ENCODE peak calls at places on chromosomes 11 and 22, in seven cellular contexts. Y is neural progenitor cell, C is tibial artery, X is cardiac fibroblast, P is uterus, V is body of pancreas, D is SK-N-MC. Q is an unnamed sample.

GRCh38 chr22:46788426-46789168 is 26.1 kb downstream of the TBC1D22A start:
- DNase-seq in Y (no peak), X (no peak), V (no peak), C (peak; percentile 7), P (no peak), D (no peak), Q (no peak)

GRCh38 chr11:118082880-118083543 is 3.8 kb downstream of the SMIM35 start:
- DNase-seq in C (no peak), V (no peak), D (no peak), Y (no peak), P (no peak), X (no peak), Q (no peak)

GRCh38 chr11:117929568-117930207 is 486 bp upstream of the TMPRSS13 start:
- DNase-seq in C (no peak), Y (no peak), X (no peak), P (no peak), V (no peak), D (no peak), Q (no peak)

GRCh38 chr11:65927904-65928397 is 8.7 kb downstream of the DRAP1 start:
- DNase-seq in C (no peak), P (no peak), Y (no peak), V (no peak), X (no peak), D (no peak), Q (no peak)

GRCh38 chr22:41968601-41969000 is 642 bp upstream of the SEPTIN3 start:
- DNase-seq in C (no peak), D (no peak), V (no peak), P (no peak), X (peak; percentile 31), Y (no peak), Q (no peak)

GRCh38 chr22:21641417-21641794 is 696 bp upstream of the SDF2L1 start:
- DNase-seq in C (peak; percentile 48), P (no peak), Y (peak; percentile 79), V (peak; percentile 72), D (no peak), X (peak; percentile 65), Q (no peak)

GRCh38 chr11:85948884-85949283 is 93.7 kb downstream of the CCDC83 start:
- DNase-seq in V (no peak), P (no peak), C (no peak), Y (no peak), X (no peak), D (no peak), Q (no peak)

GRCh38 chr11:63609971-63610580 is 4.2 kb downstream of the PLAAT3 start:
- DNase-seq in Y (no peak), D (no peak), C (no peak), X (no peak), V (no peak), P (no peak), Q (no peak)

GRCh38 chr11:86719781-86720463 is 47.5 kb upstream of the ME3 start:
- DNase-seq in D (no peak), C (no peak), P (no peak), Y (no peak), X (peak; percentile 79), V (no peak), Q (no peak)

GRCh38 chr11:64503354-64503753 is 87.7 kb upstream of the SLC22A12 start:
- DNase-seq in Y (no peak), V (no peak), P (no peak), X (no peak), D (no peak), C (no peak), Q (no peak)

GRCh38 chr11:3164138-3164539 is 971 bp downstream of the OSBPL5 start:
- DNase-seq in D (no peak), X (no peak), P (no peak), Y (no peak), V (peak; percentile 7), C (peak; percentile 19), Q (peak; percentile 32)

GRCh38 chr22:46942816-46943783 is 180.7 kb downstream of the TBC1D22A start:
- DNase-seq in D (no peak), X (no peak), Y (no peak), V (no peak), C (no peak), P (peak; percentile 48), Q (peak; percentile 61)

GRCh38 chr11:44986315-44986714 is 35.6 kb upstream of the TP53I11 start:
- DNase-seq in V (no peak), P (no peak), C (no peak), Y (no peak), X (no peak), D (no peak), Q (no peak)

GRCh38 chr11:8697056-8697455 is 14.5 kb downstream of the RPL27A start:
- DNase-seq in C (no peak), X (no peak), Y (no peak), D (no peak), P (peak; percentile 7), V (no peak), Q (no peak)

GRCh38 chr22:47715866-47716578 is 953.6 kb downstream of the TBC1D22A start:
- DNase-seq in P (no peak), D (no peak), Y (no peak), V (no peak), C (no peak), X (no peak), Q (no peak)

GRCh38 chr11:118615282-118615979 is 8.0 kb downstream of the PHLDB1 start:
- DNase-seq in C (peak; percentile 17), V (no peak), P (no peak), D (no peak), Y (peak; percentile 90), X (no peak), Q (peak; percentile 7)

GRCh38 chr11:2522636-2523255 is 77.9 kb downstream of the KCNQ1 start:
- DNase-seq in D (no peak), P (peak; percentile 7), Y (peak; percentile 1), C (no peak), V (peak; percentile 12), X (no peak), Q (peak; percentile 36)

GRCh38 chr11:91305402-91305801 is 919.2 kb upstream of the FAT3 start:
- DNase-seq in Y (no peak), D (no peak), X (no peak), P (no peak), C (no peak), V (no peak), Q (no peak)

GRCh38 chr22:28410050-28410816 is 269.4 kb downstream of the TTC28 start:
- DNase-seq in V (no peak), P (no peak), X (peak; percentile 44), Y (no peak), C (no peak), D (no peak), Q (no peak)

GRCh38 chr22:24099661-24100060 is 81.6 kb upstream of the SUSD2 start:
- DNase-seq in C (peak; percentile 8), Y (no peak), D (no peak), V (no peak), X (no peak), P (no peak), Q (no peak)

GRCh38 chr11:71428861-71429435 is 19.2 kb downstream of the DHCR7 start:
- DNase-seq in D (no peak), P (no peak), Y (no peak), C (peak; percentile 80), V (no peak), X (peak; percentile 94), Q (no peak)

DNA sequence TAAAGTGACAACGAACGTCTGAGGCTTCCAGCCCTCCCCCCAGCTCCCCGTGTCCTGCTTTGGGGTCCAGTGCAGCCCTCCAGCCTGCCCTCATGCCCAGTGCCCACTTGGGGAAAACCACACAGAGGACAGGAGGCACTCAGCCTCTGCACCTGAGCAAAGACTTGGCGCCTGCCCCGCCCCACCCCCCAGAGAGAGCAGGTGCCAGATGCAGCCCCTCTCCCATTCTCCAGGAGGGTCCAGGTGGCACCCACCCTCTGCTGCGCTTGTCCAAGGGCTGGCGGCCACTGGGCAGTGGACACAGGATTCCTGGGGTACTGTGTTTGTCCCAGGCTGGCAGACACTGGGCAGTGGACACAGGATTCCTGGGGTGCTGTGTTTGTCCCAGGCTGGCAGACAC is 15.7 kb downstream of the RNH1 start:
- DNase-seq in Y (no peak), X (no peak), C (no peak), P (no peak), D (no peak), V (no peak), Q (no peak)
- H3K4me3 ChIP-seq in Y (no peak overlapping the region), X (no peak overlapping the region), C (no peak overlapping the region), P (no peak overlapping the region), D (no peak overlapping the region), V (no peak overlapping the region), Q (no peak overlapping the region)

DNA sequence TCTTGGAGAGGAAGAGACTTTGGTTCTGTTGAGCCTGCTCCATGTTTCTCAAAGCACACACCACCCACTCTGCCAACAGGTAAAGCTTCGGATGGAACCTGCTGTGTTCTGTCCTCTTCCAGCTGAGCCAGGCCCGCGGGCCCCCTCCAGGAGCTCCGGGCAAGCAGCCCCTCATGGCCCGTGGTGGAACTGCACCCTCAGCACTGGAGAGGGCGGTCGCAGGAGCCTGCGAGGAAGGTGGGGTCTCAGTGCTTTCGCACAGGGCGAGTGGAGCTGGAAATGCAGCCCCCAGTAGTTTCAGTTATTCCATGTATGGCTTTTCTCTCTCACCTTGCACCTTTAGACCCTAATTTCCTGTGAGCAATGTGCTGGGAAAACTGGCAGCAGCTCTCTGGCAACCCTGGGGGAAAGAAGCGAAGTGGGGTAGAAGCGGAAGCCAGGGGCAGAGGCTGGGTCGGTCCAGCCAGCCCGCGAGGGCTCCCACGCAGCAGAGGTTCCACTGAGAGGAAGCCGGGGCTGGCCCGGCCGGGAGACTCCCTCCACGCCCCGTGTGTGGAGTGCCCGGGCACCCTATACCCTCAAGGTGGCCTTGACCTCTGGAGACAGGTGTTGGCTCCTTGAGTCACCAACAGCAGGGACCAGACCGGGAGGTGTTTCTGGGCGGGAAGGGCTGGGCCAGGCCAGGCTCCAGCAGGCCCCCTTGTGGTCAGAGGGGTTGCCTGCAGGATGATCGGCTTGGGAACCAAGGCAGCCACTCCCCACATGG is 119.9 kb upstream of the TMEM45B start:
- DNase-seq in D (no peak), V (peak; percentile 83), Y (peak; percentile 83), X (peak; percentile 45), C (no peak), P (no peak), Q (no peak)
- H3K4me3 ChIP-seq in D (no peak overlapping the region), V (no peak overlapping the region), Y (peak overlapping the region; percentile 39), X (no peak overlapping the region), C (no peak overlapping the region), P (peak overlapping the region; percentile 8), Q (peak overlapping the region; percentile 39)

GRCh38 chr11:95284057-95285052 is 53.4 kb upstream of the SESN3 start:
- DNase-seq in P (no peak), D (no peak), X (no peak), V (no peak), Y (no peak), C (no peak), Q (no peak)

GRCh38 chr11:95283146-95283545 is 52.1 kb upstream of the SESN3 start:
- DNase-seq in Y (no peak), C (no peak), X (no peak), V (no peak), D (no peak), P (no peak), Q (no peak)

GRCh38 chr11:95279921-95280861 is 49.2 kb upstream of the SESN3 start:
- DNase-seq in X (peak; percentile 44), P (no peak), D (no peak), V (peak; percentile 26), C (no peak), Y (no peak), Q (peak; percentile 17)

GRCh38 chr11:95282337-95282751 is 51.3 kb upstream of the SESN3 start:
- DNase-seq in D (no peak), P (no peak), C (no peak), V (no peak), X (peak; percentile 79), Y (peak; percentile 44), Q (no peak)

GRCh38 chr11:95283653-95284052 is 52.7 kb upstream of the SESN3 start:
- DNase-seq in Y (no peak), X (peak; percentile 87), C (no peak), V (no peak), D (no peak), P (no peak), Q (no peak)
- H3K4me3 ChIP-seq in Y (no peak overlapping the region), X (no peak overlapping the region), C (no peak overlapping the region), V (no peak overlapping the region), D (no peak overlapping the region), P (no peak overlapping the region), Q (no peak overlapping the region)

GRCh38 chr11:14973621-14974020 is 1.5 kb upstream of the CALCA start:
- DNase-seq in X (peak; percentile 11), Y (peak; percentile 65), C (no peak), V (peak; percentile 19), P (no peak), D (no peak), Q (no peak)
- H3K4me3 ChIP-seq in X (no peak overlapping the region), Y (peak overlapping the region; percentile 46), C (peak overlapping the region; percentile 16), V (no peak overlapping the region), P (no peak overlapping the region), D (no peak overlapping the region), Q (peak overlapping the region; percentile 44)

Q was measured in heart left ventricle.